ENCODE peak calls at places on chromosomes 5 and 9, in six cellular contexts. One of them, this sample, is unnamed.

GRCh38 chr9:100111235-100111634 is 12.2 kb downstream of the INVS start:
- DNase-seq in NCI-H1048: no peak
- DNase-seq in putamen: peak; percentile 77
- DNase-seq in HTR-8/SVneo: no peak
- DNase-seq in cardiac fibroblast: peak; percentile 98
- DNase-seq in activated naive CD4-positive, alpha-beta T cell treated with Interleukin-2 at 50 U/mL for 16 hours: no peak
- DNase-seq in this sample: no peak

GRCh38 chr5:66958126-66958983 is 238.2 kb downstream of the CD180 start:
- DNase-seq in NCI-H1048: no peak
- DNase-seq in putamen: no peak
- DNase-seq in HTR-8/SVneo: no peak
- DNase-seq in cardiac fibroblast: peak; percentile 81
- DNase-seq in activated naive CD4-positive, alpha-beta T cell treated with Interleukin-2 at 50 U/mL for 16 hours: no peak
- DNase-seq in this sample: no peak

GRCh38 chr5:93497101-93497500 is 83.9 kb downstream of the NR2F1-AS1 start:
- DNase-seq in NCI-H1048: no peak
- DNase-seq in putamen: no peak
- DNase-seq in HTR-8/SVneo: no peak
- DNase-seq in cardiac fibroblast: peak; percentile 83
- DNase-seq in activated naive CD4-positive, alpha-beta T cell treated with Interleukin-2 at 50 U/mL for 16 hours: no peak
- DNase-seq in this sample: no peak

GRCh38 chr5:181203842-181204560 is 995 bp downstream of the TRIM7 start:
- DNase-seq in NCI-H1048: no peak
- DNase-seq in putamen: no peak
- DNase-seq in HTR-8/SVneo: no peak
- DNase-seq in cardiac fibroblast: no peak
- DNase-seq in activated naive CD4-positive, alpha-beta T cell treated with Interleukin-2 at 50 U/mL for 16 hours: peak; percentile 25
- DNase-seq in this sample: no peak

GRCh38 chr5:52356311-52356918 is 431.3 kb upstream of the ITGA1 start:
- DNase-seq in NCI-H1048: peak; percentile 41
- DNase-seq in putamen: no peak
- DNase-seq in HTR-8/SVneo: no peak
- DNase-seq in cardiac fibroblast: peak; percentile 28
- DNase-seq in activated naive CD4-positive, alpha-beta T cell treated with Interleukin-2 at 50 U/mL for 16 hours: no peak
- DNase-seq in this sample: no peak

GRCh38 chr5:145834917-145835838 is at the start of gene PRELID2:
- DNase-seq in NCI-H1048: peak; percentile 71
- DNase-seq in putamen: peak; percentile 60
- DNase-seq in HTR-8/SVneo: peak; percentile 75
- DNase-seq in cardiac fibroblast: peak; percentile 86
- DNase-seq in activated naive CD4-positive, alpha-beta T cell treated with Interleukin-2 at 50 U/mL for 16 hours: peak; percentile 61
- DNase-seq in this sample: peak; percentile 82

GRCh38 chr9:131485728-131486381 is 16.9 kb upstream of the POMT1 start:
- DNase-seq in NCI-H1048: no peak
- DNase-seq in putamen: no peak
- DNase-seq in HTR-8/SVneo: no peak
- DNase-seq in cardiac fibroblast: no peak
- DNase-seq in activated naive CD4-positive, alpha-beta T cell treated with Interleukin-2 at 50 U/mL for 16 hours: no peak
- DNase-seq in this sample: no peak

GRCh38 chr5:180960209-180960608 is 28.4 kb upstream of the BTNL3 start:
- DNase-seq in NCI-H1048: no peak
- DNase-seq in putamen: no peak
- DNase-seq in HTR-8/SVneo: no peak
- DNase-seq in cardiac fibroblast: peak; percentile 2
- DNase-seq in activated naive CD4-positive, alpha-beta T cell treated with Interleukin-2 at 50 U/mL for 16 hours: no peak
- DNase-seq in this sample: no peak

GRCh38 chr9:121770415-121771273 is 119.2 kb downstream of the DAB2IP start:
- DNase-seq in NCI-H1048: no peak
- DNase-seq in putamen: no peak
- DNase-seq in HTR-8/SVneo: no peak
- DNase-seq in cardiac fibroblast: peak; percentile 59
- DNase-seq in activated naive CD4-positive, alpha-beta T cell treated with Interleukin-2 at 50 U/mL for 16 hours: no peak
- DNase-seq in this sample: no peak

GRCh38 chr5:126680215-126680817 is 79.6 kb downstream of the PHAX start:
- DNase-seq in NCI-H1048: peak; percentile 87
- DNase-seq in putamen: no peak
- DNase-seq in HTR-8/SVneo: peak; percentile 35
- DNase-seq in cardiac fibroblast: peak; percentile 20
- DNase-seq in activated naive CD4-positive, alpha-beta T cell treated with Interleukin-2 at 50 U/mL for 16 hours: no peak
- DNase-seq in this sample: no peak

GRCh38 chr9:131406567-131407436 is 12.9 kb downstream of the PRRC2B start:
- DNase-seq in NCI-H1048: no peak
- DNase-seq in putamen: no peak
- DNase-seq in HTR-8/SVneo: no peak
- DNase-seq in cardiac fibroblast: no peak
- DNase-seq in activated naive CD4-positive, alpha-beta T cell treated with Interleukin-2 at 50 U/mL for 16 hours: peak; percentile 16
- DNase-seq in this sample: no peak

GRCh38 chr5:80134879-80135278 is 99.7 kb downstream of the THBS4 start:
- DNase-seq in NCI-H1048: no peak
- DNase-seq in putamen: no peak
- DNase-seq in HTR-8/SVneo: no peak
- DNase-seq in cardiac fibroblast: no peak
- DNase-seq in activated naive CD4-positive, alpha-beta T cell treated with Interleukin-2 at 50 U/mL for 16 hours: no peak
- DNase-seq in this sample: no peak

GRCh38 chr5:54344653-54345052 is 34.3 kb upstream of the ARL15 start:
- DNase-seq in NCI-H1048: no peak
- DNase-seq in putamen: no peak
- DNase-seq in HTR-8/SVneo: no peak
- DNase-seq in cardiac fibroblast: no peak
- DNase-seq in activated naive CD4-positive, alpha-beta T cell treated with Interleukin-2 at 50 U/mL for 16 hours: no peak
- DNase-seq in this sample: no peak

GRCh38 chr5:124605516-124605915 is 140.9 kb downstream of the ZNF608 start:
- DNase-seq in NCI-H1048: no peak
- DNase-seq in putamen: peak; percentile 60
- DNase-seq in HTR-8/SVneo: no peak
- DNase-seq in cardiac fibroblast: peak; percentile 46
- DNase-seq in activated naive CD4-positive, alpha-beta T cell treated with Interleukin-2 at 50 U/mL for 16 hours: no peak
- DNase-seq in this sample: no peak

GRCh38 chr5:37448941-37449340 is 69.8 kb downstream of the WDR70 start:
- DNase-seq in NCI-H1048: no peak
- DNase-seq in putamen: no peak
- DNase-seq in HTR-8/SVneo: no peak
- DNase-seq in cardiac fibroblast: peak; percentile 45
- DNase-seq in activated naive CD4-positive, alpha-beta T cell treated with Interleukin-2 at 50 U/mL for 16 hours: no peak
- DNase-seq in this sample: no peak

GRCh38 chr5:35924122-35924949 is 14.1 kb downstream of the CAPSL start:
- DNase-seq in NCI-H1048: no peak
- DNase-seq in putamen: no peak
- DNase-seq in HTR-8/SVneo: no peak
- DNase-seq in cardiac fibroblast: peak; percentile 74
- DNase-seq in activated naive CD4-positive, alpha-beta T cell treated with Interleukin-2 at 50 U/mL for 16 hours: no peak
- DNase-seq in this sample: no peak

GRCh38 chr5:3301316-3301715 is 294.3 kb upstream of the IRX1 start:
- DNase-seq in NCI-H1048: no peak
- DNase-seq in putamen: no peak
- DNase-seq in HTR-8/SVneo: no peak
- DNase-seq in cardiac fibroblast: no peak
- DNase-seq in activated naive CD4-positive, alpha-beta T cell treated with Interleukin-2 at 50 U/mL for 16 hours: no peak
- DNase-seq in this sample: no peak

GRCh38 chr5:109911731-109912130 is 222.0 kb downstream of the MAN2A1 start:
- DNase-seq in NCI-H1048: no peak
- DNase-seq in putamen: no peak
- DNase-seq in HTR-8/SVneo: no peak
- DNase-seq in cardiac fibroblast: peak; percentile 28
- DNase-seq in activated naive CD4-positive, alpha-beta T cell treated with Interleukin-2 at 50 U/mL for 16 hours: no peak
- DNase-seq in this sample: no peak

GRCh38 chr9:136920069-136920468 is 24.5 kb downstream of the FBXW5 start:
- DNase-seq in NCI-H1048: no peak
- DNase-seq in putamen: no peak
- DNase-seq in HTR-8/SVneo: no peak
- DNase-seq in cardiac fibroblast: no peak
- DNase-seq in activated naive CD4-positive, alpha-beta T cell treated with Interleukin-2 at 50 U/mL for 16 hours: no peak
- DNase-seq in this sample: no peak